ENCODE peak calls at places on chromosomes 3 and 15, in five cellular contexts. S is spleen, R is ovary, K is stomach, A is pons. L is an unnamed sample.

GRCh38 chr3:179702271-179702947 is 49.6 kb downstream of the USP13 start:
- DNase-seq in S (no peak), A (no peak), K (no peak), R (no peak), L (no peak)

GRCh38 chr15:83653288-83653638 is 660 bp upstream of the ADAMTSL3 start:
- DNase-seq in K (no peak), A (no peak), S (no peak), R (peak; percentile 10), L (no peak)

GRCh38 chr15:39657714-39658113 is 76.8 kb downstream of the THBS1 start:
- DNase-seq in A (no peak), K (no peak), R (no peak), S (no peak), L (no peak)

GRCh38 chr3:153977148-153977547 is 144.0 kb upstream of the ARHGEF26 start:
- DNase-seq in A (peak; percentile 49), S (no peak), K (no peak), R (peak; percentile 8), L (no peak)

GRCh38 chr15:43009206-43009605 is 88.6 kb upstream of the TTBK2 start:
- DNase-seq in A (no peak), S (no peak), R (no peak), K (no peak), L (no peak)

GRCh38 chr3:195098741-195099525 is 172.0 kb downstream of the XXYLT1 start:
- DNase-seq in R (no peak), S (peak; percentile 69), A (no peak), K (no peak), L (peak; percentile 23)

GRCh38 chr3:42667096-42667522 is 13.6 kb downstream of the ZBTB47 start:
- DNase-seq in A (no peak), S (no peak), K (no peak), R (no peak), L (no peak)

GRCh38 chr3:186418601-186419238 is 56.7 kb upstream of the DGKG start:
- DNase-seq in S (no peak), A (no peak), K (no peak), R (no peak), L (no peak)

GRCh38 chr3:171178714-171179113 is 152.2 kb upstream of the SLC2A2 start:
- DNase-seq in K (no peak), R (no peak), A (no peak), S (no peak), L (no peak)

GRCh38 chr3:14358426-14359211 is 43.8 kb upstream of the SLC6A6 start:
- DNase-seq in K (peak; percentile 86), S (no peak), A (no peak), R (peak; percentile 80), L (peak; percentile 85)

GRCh38 chr3:44909063-44909462 is 34.7 kb downstream of the TGM4 start:
- DNase-seq in K (no peak), A (no peak), R (no peak), S (no peak), L (no peak)

GRCh38 chr3:179495483-179495882 is 44.2 kb upstream of the GNB4 start:
- DNase-seq in K (no peak), A (no peak), R (no peak), S (no peak), L (no peak)

GRCh38 chr3:109930592-109930991 is 593.2 kb upstream of the DPPA4 start:
- DNase-seq in A (no peak), K (no peak), R (no peak), S (no peak), L (no peak)

GRCh38 chr15:69758810-69759410 is 306.3 kb downstream of the RPLP1 start:
- DNase-seq in R (no peak), S (peak; percentile 93), A (peak; percentile 65), K (peak; percentile 64), L (no peak)

GRCh38 chr3:9690451-9691450 is 12.9 kb upstream of the CPNE9 start:
- DNase-seq in A (no peak), K (no peak), S (peak; percentile 87), R (no peak), L (peak; percentile 49)

GRCh38 chr15:87877114-87877810 is 379.3 kb downstream of the NTRK3 start:
- DNase-seq in S (no peak), K (no peak), A (no peak), R (no peak), L (peak; percentile 32)

GRCh38 chr3:137770821-137771399 is 6.8 kb downstream of the SOX14 start:
- DNase-seq in K (no peak), A (no peak), S (peak; percentile 72), R (no peak), L (peak; percentile 20)